ENCODE peak calls at places on chromosomes 3 and 15, in five cellular contexts. F, Z, O, S and A are unnamed samples.

GRCh38 chr3:49032646-49033304 is 3.6 kb upstream of the IMPDH2 start:
- DNase-seq in Z (no peak), O (no peak), F (no peak), S (no peak), A (no peak)

GRCh38 chr3:94735354-94735753 is 672.5 kb downstream of the NSUN3 start:
- DNase-seq in S (no peak), O (no peak), Z (no peak), F (no peak), A (no peak)

GRCh38 chr15:95591886-95592285 is 738.6 kb upstream of the NR2F2 start:
- DNase-seq in O (no peak), Z (no peak), F (no peak), S (no peak), A (no peak)

GRCh38 chr3:132695006-132695405 is 27.2 kb downstream of the NPHP3 start:
- DNase-seq in S (no peak), F (no peak), O (no peak), Z (no peak), A (no peak)

GRCh38 chr3:197504239-197505191 is 51.3 kb downstream of the BDH1 start:
- DNase-seq in F (no peak), Z (no peak), S (no peak), O (no peak), A (no peak)

GRCh38 chr15:54082836-54083492 is 104.7 kb downstream of the UNC13C start:
- DNase-seq in Z (no peak), S (no peak), F (no peak), O (peak), A (peak)

GRCh38 chr3:140365872-140366697 is 311.8 kb upstream of the TRIM42 start:
- DNase-seq in Z (no peak), O (no peak), S (no peak), F (no peak), A (no peak)

GRCh38 chr3:158105124-158105709 is 1.0 kb downstream of the SHOX2 start:
- DNase-seq in O (no peak), S (no peak), F (no peak), Z (no peak), A (peak)

GRCh38 chr3:72848703-72849081 is 447 bp upstream of the SHQ1 start:
- DNase-seq in O (no peak), Z (peak), F (no peak), S (no peak), A (peak)

GRCh38 chr3:156527060-156527459 is 27.9 kb downstream of the SSR3 start:
- DNase-seq in F (no peak), Z (no peak), S (no peak), O (no peak), A (no peak)

GRCh38 chr3:45064512-45065372 is 38.6 kb downstream of the CLEC3B start:
- DNase-seq in O (peak), F (no peak), Z (no peak), S (no peak), A (no peak)

GRCh38 chr3:13966302-13966701 is 86.4 kb upstream of the WNT7A start:
- DNase-seq in O (no peak), S (no peak), F (no peak), Z (no peak), A (no peak)

GRCh38 chr3:126337980-126338651 is 19.1 kb downstream of the KLF15 start:
- DNase-seq in F (peak), S (no peak), Z (no peak), O (no peak), A (no peak)

GRCh38 chr15:39474657-39475056 is 106.2 kb upstream of the THBS1 start:
- DNase-seq in O (no peak), S (no peak), F (no peak), Z (no peak), A (no peak)

GRCh38 chr3:150449169-150449721 is 41.1 kb downstream of the TSC22D2 start:
- DNase-seq in Z (no peak), F (no peak), O (peak), S (no peak), A (no peak)

GRCh38 chr3:150443331-150443741 is 35.2 kb downstream of the TSC22D2 start:
- DNase-seq in F (no peak), S (no peak), Z (no peak), O (peak), A (no peak)

GRCh38 chr3:150446470-150446977 is 38.4 kb downstream of the TSC22D2 start:
- DNase-seq in Z (no peak), S (no peak), F (no peak), O (no peak), A (no peak)

GRCh38 chr3:150447631-150448465 is 39.8 kb downstream of the TSC22D2 start:
- DNase-seq in S (no peak), O (no peak), Z (no peak), F (no peak), A (no peak)

DNA sequence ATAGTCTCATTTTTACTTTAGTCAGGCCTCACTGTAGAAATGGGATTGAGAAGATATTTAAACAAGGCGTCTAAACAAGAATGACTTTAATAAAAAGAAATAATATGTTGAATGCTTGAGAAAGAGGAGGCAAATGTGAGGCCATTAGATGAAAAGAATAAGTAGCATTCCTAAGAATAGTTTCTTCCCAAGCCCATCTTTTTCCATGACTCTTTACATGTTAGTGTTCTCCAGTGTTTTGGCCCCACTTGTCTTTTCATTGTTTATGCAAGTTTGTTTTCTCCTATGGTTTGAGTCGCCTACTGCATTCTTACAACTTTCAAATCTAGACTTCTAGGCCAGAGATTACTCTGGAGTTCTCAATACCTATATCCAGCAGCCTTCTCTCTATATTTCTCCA is 39.0 kb downstream of the TSC22D2 start:
- DNase-seq in O (peak), F (no peak), S (no peak), Z (no peak), A (no peak)
- TF ChIP-seq CTCF in O (no peak), F (no peak), S (no peak), Z (no peak), A (no peak)

GRCh38 chr3:55609230-55610100 is 122.4 kb upstream of the WNT5A start:
- DNase-seq in O (no peak), S (no peak), Z (no peak), F (no peak), A (no peak)
- TF ChIP-seq CTCF in O (no peak), S (no peak), Z (peak), F (no peak), A (no peak)

GRCh38 chr3:144772372-144772771 is 800.7 kb downstream of the DIPK2A start:
- DNase-seq in O (no peak), Z (no peak), F (no peak), S (no peak), A (no peak)

GRCh38 chr3:144770291-144770690 is 798.7 kb downstream of the DIPK2A start:
- DNase-seq in S (no peak), F (no peak), Z (no peak), O (no peak), A (no peak)

GRCh38 chr3:144771401-144771870 is 799.8 kb downstream of the DIPK2A start:
- DNase-seq in Z (no peak), F (no peak), O (no peak), S (no peak), A (no peak)

GRCh38 chr3:144773344-144773743 is 801.7 kb downstream of the DIPK2A start:
- DNase-seq in Z (no peak), F (no peak), S (no peak), O (no peak), A (no peak)

DNA sequence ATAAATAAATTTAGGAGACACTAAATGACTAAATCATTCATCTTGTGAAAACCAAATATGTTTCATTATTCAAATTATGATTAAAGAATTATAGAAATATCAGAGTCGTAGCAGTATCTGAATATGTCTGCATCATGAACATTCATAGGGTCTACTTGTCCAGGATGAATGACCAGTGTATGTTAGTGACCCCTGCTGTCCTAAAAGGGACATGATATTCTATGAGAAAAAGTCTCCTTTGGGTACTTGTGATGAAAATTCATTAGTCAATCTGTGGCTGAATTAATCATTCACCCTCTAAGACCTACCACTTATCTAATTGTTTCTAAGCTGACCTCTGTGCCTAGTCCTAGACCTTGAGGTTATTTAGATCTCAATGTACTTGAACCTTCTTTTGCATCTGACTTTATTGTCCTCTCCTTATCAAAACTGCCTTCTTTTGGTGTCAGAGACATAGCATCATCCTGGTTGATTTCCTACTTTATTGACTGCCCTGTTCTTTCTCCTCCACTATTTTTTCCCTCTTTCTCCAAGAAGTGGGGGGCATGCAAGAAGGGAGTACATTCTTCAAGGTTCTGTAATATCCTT is 799.3 kb downstream of the DIPK2A start:
- DNase-seq in S (no peak), O (peak), Z (no peak), F (no peak), A (no peak)
- TF ChIP-seq CTCF in S (no peak), O (peak), Z (no peak), F (peak), A (peak)

GRCh38 chr15:59360305-59360704 is 12.4 kb downstream of the MYO1E start:
- DNase-seq in F (no peak), Z (no peak), O (no peak), S (no peak), A (no peak)
- TF ChIP-seq CTCF in F (peak), Z (peak), O (peak), S (no peak), A (no peak)

GRCh38 chr15:45451265-45451664 is 71.3 kb downstream of the SLC30A4 start:
- DNase-seq in Z (no peak), O (no peak), F (no peak), S (no peak), A (no peak)

GRCh38 chr15:45456212-45457106 is 66.1 kb downstream of the SLC30A4 start:
- DNase-seq in Z (peak), F (no peak), S (peak), O (peak), A (peak)

GRCh38 chr15:45457215-45457614 is 65.3 kb downstream of the SLC30A4 start:
- DNase-seq in F (no peak), Z (no peak), S (no peak), O (no peak), A (no peak)

GRCh38 chr15:45457641-45458539 is 64.7 kb downstream of the SLC30A4 start:
- DNase-seq in O (peak), F (no peak), S (peak), Z (peak), A (peak)

GRCh38 chr15:45454825-45455224 is 67.7 kb downstream of the SLC30A4 start:
- DNase-seq in S (peak), Z (peak), O (peak), F (peak), A (peak)
- TF ChIP-seq CTCF in S (no peak), Z (peak), O (peak), F (no peak), A (peak)

GRCh38 chr3:46966811-46967210 is 9.7 kb downstream of the CCDC12 start:
- DNase-seq in Z (no peak), F (no peak), O (no peak), S (no peak), A (no peak)
- TF ChIP-seq CTCF in Z (no peak), F (no peak), O (no peak), S (no peak), A (no peak)